ENCODE peak calls at places on chromosomes 5 and 9, in five cellular contexts. T is heart right ventricle, K is OCI-LY7, C is iPS DF 6.9, E is IMR-90. X is an unnamed sample.

GRCh38 chr9:123562844-123563346 is 206.9 kb downstream of the CRB2 start:
- DNase-seq in K (no peak), T (no peak), C (no peak), E (peak; percentile 95), X (peak; percentile 38)

GRCh38 chr5:144028644-144029043 is 141.8 kb downstream of the YIPF5 start:
- DNase-seq in E (peak; percentile 84), C (no peak), K (no peak), T (no peak), X (no peak)

GRCh38 chr9:101511009-101511408 is 22.6 kb upstream of the RNF20 start:
- DNase-seq in K (no peak), E (no peak), C (no peak), T (no peak), X (no peak)

GRCh38 chr9:76756273-76756650 is 8.0 kb upstream of the PCA3 start:
- DNase-seq in E (peak; percentile 41), C (peak; percentile 25), T (peak; percentile 20), K (no peak), X (no peak)

GRCh38 chr9:113609562-113610318 is 146.2 kb downstream of the RGS3 start:
- DNase-seq in C (no peak), T (peak; percentile 89), E (peak; percentile 60), K (no peak), X (peak; percentile 77)

GRCh38 chr5:120684213-120684612 is 220.1 kb downstream of the PRR16 start:
- DNase-seq in K (no peak), E (peak; percentile 33), T (no peak), C (no peak), X (no peak)

GRCh38 chr9:136265561-136266355 is 20.1 kb upstream of the QSOX2 start:
- DNase-seq in E (no peak), K (no peak), T (no peak), C (no peak), X (no peak)

GRCh38 chr5:40552981-40553380 is 126.7 kb upstream of the PTGER4 start:
- DNase-seq in E (peak; percentile 21), T (no peak), C (no peak), K (no peak), X (no peak)

GRCh38 chr5:163917741-163918140 is 412.3 kb downstream of the MAT2B start:
- DNase-seq in C (no peak), T (no peak), E (peak; percentile 8), K (no peak), X (no peak)

GRCh38 chr5:106691701-106692100 is 979.0 kb downstream of the EFNA5 start:
- DNase-seq in C (no peak), T (no peak), E (no peak), K (no peak), X (no peak)

GRCh38 chr9:69674741-69675438 is 2.7 kb upstream of the APBA1 start:
- DNase-seq in T (no peak), E (peak; percentile 94), C (no peak), K (no peak), X (no peak)

GRCh38 chr9:90953200-90953599 is 151.6 kb downstream of the SYK start:
- DNase-seq in E (no peak), K (no peak), T (no peak), C (no peak), X (no peak)

GRCh38 chr5:43601454-43602260 is 1.3 kb upstream of the NNT start:
- DNase-seq in K (peak; percentile 51), E (peak; percentile 57), T (no peak), C (no peak), X (no peak)

GRCh38 chr5:37424441-37424840 is 45.3 kb downstream of the WDR70 start:
- DNase-seq in E (no peak), K (no peak), T (no peak), C (no peak), X (no peak)

GRCh38 chr5:19771174-19771835 is 216.7 kb downstream of the CDH18 start:
- DNase-seq in C (no peak), E (peak; percentile 40), T (no peak), K (no peak), X (no peak)

GRCh38 chr5:140042551-140043507 is at the start of gene NRG2:
- DNase-seq in C (peak; percentile 50), T (peak; percentile 81), E (peak; percentile 7), K (peak; percentile 59), X (peak; percentile 82)

GRCh38 chr9:130934702-130935659 is 4.1 kb downstream of the FIBCD1 start:
- DNase-seq in K (no peak), T (no peak), C (no peak), E (no peak), X (no peak)

GRCh38 chr5:33793836-33794549 is 97.8 kb downstream of the ADAMTS12 start:
- DNase-seq in C (no peak), K (no peak), E (no peak), T (no peak), X (no peak)

GRCh38 chr5:114062940-114063867 is 298.7 kb upstream of the KCNN2 start:
- DNase-seq in K (no peak), E (peak; percentile 10), T (no peak), C (no peak), X (no peak)

GRCh38 chr9:120702075-120702474 is 12.2 kb downstream of the MEGF9 start:
- DNase-seq in E (peak; percentile 35), K (no peak), C (no peak), T (no peak), X (no peak)

GRCh38 chr9:136848393-136849037 is 694 bp upstream of the PHPT1 start:
- DNase-seq in T (peak; percentile 57), K (peak; percentile 61), C (no peak), E (no peak), X (no peak)

GRCh38 chr9:4382722-4383317 is 83.0 kb upstream of the GLIS3 start:
- DNase-seq in T (no peak), K (no peak), E (peak; percentile 23), C (peak; percentile 11), X (no peak)

GRCh38 chr5:124902097-124902821 is 155.8 kb upstream of the ZNF608 start:
- DNase-seq in C (no peak), T (no peak), E (peak; percentile 45), K (peak; percentile 81), X (peak; percentile 32)

GRCh38 chr9:133493845-133494540 is 15.1 kb upstream of the SLC2A6 start:
- DNase-seq in T (no peak), E (no peak), C (no peak), K (no peak), X (no peak)

GRCh38 chr9:95061916-95062600 is 255.5 kb downstream of the FANCC start:
- DNase-seq in K (no peak), T (no peak), E (no peak), C (no peak), X (no peak)

GRCh38 chr9:78044189-78044588 is 12.6 kb upstream of the GNAQ start:
- DNase-seq in T (no peak), K (no peak), E (no peak), C (no peak), X (no peak)

GRCh38 chr5:52863715-52864114 is 76.0 kb downstream of the ITGA1 start:
- DNase-seq in K (no peak), T (no peak), C (no peak), E (peak; percentile 42), X (no peak)

GRCh38 chr5:52867809-52868208 is 80.1 kb downstream of the ITGA1 start:
- DNase-seq in E (peak; percentile 65), K (no peak), C (no peak), T (no peak), X (no peak)

GRCh38 chr5:52864376-52864775 is 76.7 kb downstream of the ITGA1 start:
- DNase-seq in E (peak; percentile 76), T (no peak), K (no peak), C (no peak), X (no peak)

GRCh38 chr5:52861368-52861767 is 73.7 kb downstream of the ITGA1 start:
- DNase-seq in E (no peak), K (no peak), T (no peak), C (no peak), X (no peak)

GRCh38 chr5:52864884-52865283 is 77.2 kb downstream of the ITGA1 start:
- DNase-seq in K (no peak), C (no peak), E (peak; percentile 96), T (no peak), X (no peak)
- H3K27ac ChIP-seq in K (no peak overlapping the region), C (no peak overlapping the region), E (peak overlapping the region; percentile 100), T (peak overlapping the region; percentile 64), X (peak overlapping the region; percentile 58)

GRCh38 chr5:138677782-138678181 is 75.4 kb upstream of the CTNNA1 start:
- DNase-seq in E (no peak), C (no peak), T (no peak), K (no peak), X (no peak)

GRCh38 chr5:138675998-138676397 is 77.2 kb upstream of the CTNNA1 start:
- DNase-seq in K (no peak), T (no peak), C (no peak), E (no peak), X (no peak)

DNA sequence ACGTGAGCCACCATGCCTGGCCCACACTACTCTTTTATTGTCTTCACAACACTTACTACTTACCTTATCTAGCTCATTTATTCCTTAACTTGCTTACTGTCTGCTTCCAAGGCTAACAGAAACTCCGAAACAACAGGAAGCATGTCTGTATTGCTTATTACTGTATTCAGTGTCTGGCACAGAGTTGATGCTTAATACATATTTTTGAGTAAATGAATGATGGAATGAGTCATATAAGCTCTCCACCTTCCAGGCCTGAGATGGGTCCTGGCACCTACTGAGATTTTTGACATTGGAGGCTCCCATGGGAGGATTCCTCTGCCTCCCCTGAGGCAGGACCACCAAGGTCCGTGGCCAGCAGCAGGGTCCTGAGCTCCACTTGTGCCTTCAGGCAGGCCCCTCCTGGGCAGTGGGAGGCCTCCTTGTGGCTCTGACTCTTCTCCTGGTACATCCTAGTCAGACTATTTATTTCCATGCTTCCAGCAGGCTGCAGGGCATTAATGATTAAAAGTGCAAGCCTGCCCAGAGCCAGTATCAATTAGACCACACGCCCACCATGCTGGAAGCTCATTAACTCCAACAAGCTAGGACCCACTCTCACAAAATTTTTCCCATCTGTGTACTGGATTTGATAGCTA is 76.5 kb upstream of the CTNNA1 start:
- DNase-seq in E (no peak), T (no peak), K (no peak), C (no peak), X (no peak)
- H3K27ac ChIP-seq in E (no peak overlapping the region), T (no peak overlapping the region), K (no peak overlapping the region), C (no peak overlapping the region), X (no peak overlapping the region)

GRCh38 chr9:104921067-104921741 is 6.8 kb downstream of the ABCA1 start:
- DNase-seq in K (peak; percentile 75), T (no peak), C (no peak), E (no peak), X (no peak)
- H3K27ac ChIP-seq in K (peak overlapping the region; percentile 98), T (peak overlapping the region; percentile 34), C (no peak overlapping the region), E (no peak overlapping the region), X (no peak overlapping the region)

GRCh38 chr5:95801532-95801931 is 21.0 kb downstream of the GLRX start:
- DNase-seq in C (no peak), T (no peak), E (no peak), K (no peak), X (no peak)
- H3K27ac ChIP-seq in C (no peak overlapping the region), T (peak overlapping the region; percentile 85), E (no peak overlapping the region), K (no peak overlapping the region), X (no peak overlapping the region)

GRCh38 chr5:81739283-81739682 is 11.6 kb downstream of the SSBP2 start:
- DNase-seq in K (no peak), E (no peak), T (no peak), C (no peak), X (no peak)
- H3K27ac ChIP-seq in K (no peak overlapping the region), E (no peak overlapping the region), T (no peak overlapping the region), C (no peak overlapping the region), X (no peak overlapping the region)

X was measured in tibial artery.